ENCODE peak calls at places on chromosome 10, in six cellular contexts. C, L, X, I, M and S are unnamed samples.

GRCh38 chr10:72107325-72108003 is 19.1 kb upstream of the SPOCK2 start:
- DNase-seq in M (no peak), X (no peak), I (no peak), C (no peak), L (no peak), S (no peak)

GRCh38 chr10:17062493-17063487 is 66.8 kb downstream of the CUBN start:
- DNase-seq in L (no peak), M (peak), C (no peak), I (no peak), X (peak), S (no peak)

GRCh38 chr10:7856685-7857084 is 38.4 kb downstream of the TAF3 start:
- DNase-seq in M (no peak), L (no peak), I (no peak), X (peak), C (no peak), S (no peak)

GRCh38 chr10:69968830-69969229 is 83.8 kb upstream of the MACROH2A2 start:
- DNase-seq in C (no peak), X (peak), L (no peak), I (peak), M (no peak), S (no peak)

GRCh38 chr10:8726087-8726486 is 671.6 kb downstream of the GATA3 start:
- DNase-seq in I (no peak), M (no peak), C (no peak), L (no peak), X (no peak), S (no peak)

GRCh38 chr10:123270221-123270620 is 116.0 kb downstream of the BUB3 start:
- DNase-seq in I (no peak), M (peak), L (no peak), X (peak), C (no peak), S (no peak)

GRCh38 chr10:70599791-70600190 is 2.8 kb downstream of the PRF1 start:
- DNase-seq in M (no peak), L (no peak), I (no peak), X (no peak), C (no peak), S (no peak)

GRCh38 chr10:30493609-30494530 is 59.9 kb downstream of the MAP3K8 start:
- DNase-seq in L (no peak), X (peak), M (peak), C (no peak), I (no peak), S (no peak)

GRCh38 chr10:11016959-11017574 is 605 bp upstream of the CELF2 start:
- DNase-seq in M (no peak), L (no peak), C (no peak), X (no peak), I (no peak), S (no peak)

GRCh38 chr10:2111936-2112335 is 374.6 kb upstream of the ADARB2 start:
- DNase-seq in L (no peak), I (no peak), C (peak), X (no peak), M (no peak), S (no peak)

GRCh38 chr10:75191821-75192568 is 18.6 kb upstream of the VDAC2 start:
- DNase-seq in X (peak), I (no peak), C (no peak), L (no peak), M (peak), S (no peak)

GRCh38 chr10:11397566-11397965 is 213.9 kb downstream of the USP6NL start:
- DNase-seq in I (no peak), L (no peak), M (no peak), X (no peak), C (no peak), S (no peak)

GRCh38 chr10:21757601-21757901 is 223.5 kb downstream of the MLLT10 start:
- DNase-seq in I (no peak), L (no peak), M (no peak), X (peak), C (no peak), S (no peak)

GRCh38 chr10:5618829-5619228 is 47.6 kb downstream of the ASB13 start:
- DNase-seq in X (peak), L (no peak), M (no peak), C (no peak), I (no peak), S (no peak)

GRCh38 chr10:22006379-22006884 is 2.9 kb upstream of the DNAJC1 start:
- DNase-seq in L (no peak), C (no peak), I (no peak), X (no peak), M (no peak), S (no peak)

DNA sequence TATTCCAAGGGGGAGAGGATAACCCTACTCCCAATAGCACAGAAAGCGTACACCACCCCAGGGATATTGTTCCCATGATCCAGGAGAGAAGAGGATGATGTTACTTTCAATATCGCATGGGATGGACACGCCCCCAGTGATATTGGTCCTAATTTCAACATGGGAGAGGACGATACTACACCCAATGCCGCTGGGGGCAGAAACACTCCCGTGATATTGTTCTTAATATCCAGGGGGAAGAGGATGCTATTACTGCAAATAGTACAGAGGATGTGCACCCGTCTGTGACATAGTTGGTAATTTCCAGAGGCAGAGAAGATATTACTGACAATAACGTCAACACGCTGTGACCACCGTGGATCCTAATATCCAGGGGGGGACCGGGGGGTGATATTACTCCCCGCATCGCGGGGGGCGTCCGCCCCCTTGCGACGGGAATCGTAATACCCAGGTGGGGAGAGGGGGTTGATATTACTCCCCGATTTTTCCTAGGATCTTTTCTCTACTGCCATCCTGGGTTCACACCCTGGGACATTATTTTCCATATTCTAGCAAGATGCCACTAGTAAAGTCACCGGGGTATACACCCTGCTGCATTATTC is 16.6 kb downstream of the MEIG1 start:
- DNase-seq in M (no peak), C (no peak), X (no peak), L (no peak), I (no peak), S (no peak)
- TF ChIP-seq CTCF in M (peak), C (peak), X (peak), L (no peak), I (no peak), S (no peak)

GRCh38 chr10:109835257-109835656 is 88.1 kb downstream of the XPNPEP1 start:
- DNase-seq in M (no peak), X (peak), L (no peak), I (no peak), C (no peak), S (no peak)

GRCh38 chr10:109837384-109837783 is 85.9 kb downstream of the XPNPEP1 start:
- DNase-seq in X (no peak), I (no peak), C (no peak), M (no peak), L (no peak), S (no peak)

DNA sequence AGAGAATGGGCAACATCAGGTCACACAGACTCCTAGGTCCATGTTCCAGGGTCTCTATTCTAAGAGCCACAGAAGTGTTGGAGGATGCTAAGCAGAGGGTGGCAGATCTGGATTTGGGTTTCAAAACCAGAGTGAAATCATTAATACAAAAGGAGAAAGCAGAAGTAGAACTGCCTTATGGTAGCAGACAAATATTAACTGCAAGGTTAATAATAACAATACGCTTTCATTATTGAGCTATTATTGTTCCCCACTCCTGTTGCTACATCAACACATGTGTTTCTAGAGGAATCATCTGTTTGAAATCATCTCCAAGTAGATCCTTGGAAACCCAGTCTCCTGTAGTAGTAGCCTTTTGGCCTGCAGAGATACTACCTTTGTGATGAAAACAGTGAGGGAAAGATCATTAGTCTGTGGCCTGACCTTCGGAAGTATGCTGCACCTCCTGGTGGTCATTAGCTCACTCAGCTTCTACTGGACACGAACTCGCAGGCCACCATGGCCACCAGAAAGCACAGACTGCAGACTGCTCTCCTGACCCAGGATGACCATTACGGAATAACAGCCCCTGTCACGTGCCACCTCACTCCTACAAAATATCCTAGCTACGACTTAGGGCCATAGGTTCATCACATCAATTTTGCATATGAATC is 84.6 kb downstream of the XPNPEP1 start:
- DNase-seq in M (no peak), L (no peak), C (no peak), I (no peak), X (no peak), S (no peak)
- TF ChIP-seq CTCF in M (no peak), L (no peak), C (peak), I (peak), X (no peak), S (no peak)

GRCh38 chr10:91104185-91105041 is 116.0 kb upstream of the PCGF5 start:
- DNase-seq in X (peak), I (no peak), C (no peak), L (no peak), M (no peak), S (no peak)
- TF ChIP-seq CTCF in X (no peak), I (no peak), C (no peak), L (no peak), M (no peak), S (no peak)

GRCh38 chr10:124648131-124648475 is 96.1 kb downstream of the FAM53B start:
- DNase-seq in X (no peak), C (no peak), L (no peak), I (no peak), M (no peak), S (no peak)

GRCh38 chr10:124646483-124647352 is 97.5 kb downstream of the FAM53B start:
- DNase-seq in I (no peak), X (peak), C (no peak), L (no peak), M (peak), S (no peak)

GRCh38 chr10:124649209-124649608 is 95.0 kb downstream of the FAM53B start:
- DNase-seq in C (no peak), M (no peak), X (peak), L (no peak), I (no peak), S (no peak)

GRCh38 chr10:124648738-124649137 is 95.4 kb downstream of the FAM53B start:
- DNase-seq in L (peak), M (no peak), I (no peak), C (no peak), X (peak), S (no peak)

DNA sequence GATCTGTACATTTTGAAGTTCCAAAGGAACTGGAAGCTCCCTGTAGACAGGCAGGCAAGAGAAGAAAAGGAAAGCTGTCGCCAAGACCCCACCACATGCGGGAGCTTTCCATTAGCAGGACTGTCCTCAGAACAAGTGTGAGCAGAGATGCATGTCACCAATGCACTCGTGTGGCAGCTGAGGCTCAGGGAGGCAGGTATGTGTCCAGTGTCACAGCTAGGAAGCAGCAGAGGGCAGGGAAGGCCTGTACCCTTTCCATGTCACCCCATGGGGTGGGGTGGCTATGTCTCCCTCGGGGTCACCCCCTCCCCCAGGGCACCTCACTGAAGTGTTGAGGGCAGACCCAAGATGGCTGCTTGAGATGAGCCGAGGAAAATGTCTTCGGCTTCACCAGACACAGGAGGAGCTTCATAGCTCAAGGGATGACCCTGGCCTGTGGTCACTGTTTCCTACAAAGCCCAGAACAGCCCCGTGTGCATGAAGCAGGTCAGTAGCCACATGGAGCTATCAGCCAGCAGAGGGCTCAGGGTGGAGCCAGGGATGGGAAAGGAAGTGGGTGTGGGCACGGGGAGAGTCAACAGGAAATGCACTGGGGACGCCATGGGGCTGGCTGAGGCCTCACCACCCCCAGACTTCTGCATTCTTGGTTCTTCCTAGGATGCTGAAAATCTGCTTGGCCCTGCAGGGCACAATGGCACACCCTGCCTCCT is 96.6 kb downstream of the FAM53B start:
- DNase-seq in C (no peak), X (peak), M (no peak), L (no peak), I (peak), S (no peak)
- TF ChIP-seq CTCF in C (no peak), X (peak), M (peak), L (no peak), I (peak), S (no peak)